ENCODE peak calls at places on chromosomes 12 and 14, in six cellular contexts. One of them, this sample, is unnamed.

GRCh38 chr14:31827325-31827724 is 249.8 kb upstream of the ARHGAP5 start:
- DNase-seq in bronchial epithelial cell: no peak
- DNase-seq in tibial artery: no peak
- DNase-seq in transverse colon: no peak
- DNase-seq in heart left ventricle: no peak
- DNase-seq in WERI-Rb-1: no peak
- DNase-seq in this sample: no peak

GRCh38 chr14:51327376-51327775 is 87.3 kb downstream of the TMX1 start:
- DNase-seq in WERI-Rb-1: no peak
- DNase-seq in heart left ventricle: no peak
- DNase-seq in tibial artery: no peak
- DNase-seq in bronchial epithelial cell: peak; percentile 33
- DNase-seq in transverse colon: no peak
- DNase-seq in this sample: no peak

GRCh38 chr12:50765325-50765911 is 1.5 kb downstream of the ATF1 start:
- DNase-seq in tibial artery: peak; percentile 35
- DNase-seq in heart left ventricle: no peak
- DNase-seq in transverse colon: peak; percentile 57
- DNase-seq in WERI-Rb-1: peak; percentile 20
- DNase-seq in bronchial epithelial cell: peak; percentile 70
- DNase-seq in this sample: peak; percentile 18

GRCh38 chr14:55454264-55455151 is 14.1 kb upstream of the TBPL2 start:
- DNase-seq in heart left ventricle: peak; percentile 33
- DNase-seq in bronchial epithelial cell: peak; percentile 81
- DNase-seq in WERI-Rb-1: peak; percentile 82
- DNase-seq in transverse colon: peak; percentile 68
- DNase-seq in tibial artery: peak; percentile 33
- DNase-seq in this sample: no peak

GRCh38 chr12:67659296-67659695 is 10.8 kb downstream of the DYRK2 start:
- DNase-seq in transverse colon: no peak
- DNase-seq in tibial artery: no peak
- DNase-seq in WERI-Rb-1: no peak
- DNase-seq in heart left ventricle: no peak
- DNase-seq in bronchial epithelial cell: no peak
- DNase-seq in this sample: no peak

GRCh38 chr12:121637231-121637914 is 11.0 kb downstream of the ORAI1 start:
- DNase-seq in heart left ventricle: peak; percentile 33
- DNase-seq in tibial artery: peak; percentile 26
- DNase-seq in transverse colon: peak; percentile 50
- DNase-seq in WERI-Rb-1: no peak
- DNase-seq in bronchial epithelial cell: no peak
- DNase-seq in this sample: peak; percentile 66

GRCh38 chr12:131350943-131351318 is 360.0 kb upstream of the SFSWAP start:
- DNase-seq in heart left ventricle: no peak
- DNase-seq in transverse colon: no peak
- DNase-seq in tibial artery: no peak
- DNase-seq in WERI-Rb-1: no peak
- DNase-seq in bronchial epithelial cell: no peak
- DNase-seq in this sample: no peak

GRCh38 chr14:58060077-58060476 is 91.9 kb downstream of the ARMH4 start:
- DNase-seq in transverse colon: no peak
- DNase-seq in tibial artery: no peak
- DNase-seq in bronchial epithelial cell: peak; percentile 71
- DNase-seq in heart left ventricle: no peak
- DNase-seq in WERI-Rb-1: no peak
- DNase-seq in this sample: no peak

GRCh38 chr12:28460420-28461130 is 270.3 kb downstream of the CCDC91 start:
- DNase-seq in bronchial epithelial cell: no peak
- DNase-seq in tibial artery: no peak
- DNase-seq in heart left ventricle: no peak
- DNase-seq in transverse colon: no peak
- DNase-seq in WERI-Rb-1: no peak
- DNase-seq in this sample: peak; percentile 38

GRCh38 chr14:106843951-106844483 is 1317.6 kb downstream of the TMEM121 start:
- DNase-seq in WERI-Rb-1: peak; percentile 22
- DNase-seq in tibial artery: no peak
- DNase-seq in bronchial epithelial cell: peak; percentile 29
- DNase-seq in transverse colon: peak; percentile 67
- DNase-seq in heart left ventricle: peak; percentile 28
- DNase-seq in this sample: peak; percentile 42

GRCh38 chr12:75587340-75588106 is 76.1 kb upstream of the KRR1 start:
- DNase-seq in WERI-Rb-1: no peak
- DNase-seq in tibial artery: no peak
- DNase-seq in heart left ventricle: no peak
- DNase-seq in bronchial epithelial cell: no peak
- DNase-seq in transverse colon: no peak
- DNase-seq in this sample: no peak

GRCh38 chr12:95100264-95101190 is 27.1 kb upstream of the NR2C1 start:
- DNase-seq in transverse colon: no peak
- DNase-seq in heart left ventricle: no peak
- DNase-seq in WERI-Rb-1: no peak
- DNase-seq in bronchial epithelial cell: no peak
- DNase-seq in tibial artery: no peak
- DNase-seq in this sample: no peak

GRCh38 chr14:104299993-104300761 is 161.8 kb downstream of the KIF26A start:
- DNase-seq in bronchial epithelial cell: no peak
- DNase-seq in WERI-Rb-1: peak; percentile 69
- DNase-seq in tibial artery: peak; percentile 31
- DNase-seq in heart left ventricle: peak; percentile 64
- DNase-seq in transverse colon: no peak
- DNase-seq in this sample: no peak

GRCh38 chr14:67522270-67522669 is 10.8 kb upstream of the PLEKHH1 start:
- DNase-seq in transverse colon: no peak
- DNase-seq in bronchial epithelial cell: no peak
- DNase-seq in WERI-Rb-1: no peak
- DNase-seq in heart left ventricle: no peak
- DNase-seq in tibial artery: no peak
- DNase-seq in this sample: no peak

GRCh38 chr14:77580964-77581505 is 35.4 kb downstream of the SPTLC2 start:
- DNase-seq in bronchial epithelial cell: no peak
- DNase-seq in heart left ventricle: no peak
- DNase-seq in WERI-Rb-1: no peak
- DNase-seq in tibial artery: no peak
- DNase-seq in transverse colon: no peak
- DNase-seq in this sample: peak; percentile 60

GRCh38 chr12:91094036-91094660 is 17.1 kb downstream of the LUM start:
- DNase-seq in transverse colon: no peak
- DNase-seq in tibial artery: no peak
- DNase-seq in heart left ventricle: no peak
- DNase-seq in WERI-Rb-1: no peak
- DNase-seq in bronchial epithelial cell: peak; percentile 32
- DNase-seq in this sample: no peak

GRCh38 chr12:88419794-88420193 is 160.5 kb downstream of the KITLG start:
- DNase-seq in bronchial epithelial cell: no peak
- DNase-seq in tibial artery: no peak
- DNase-seq in transverse colon: no peak
- DNase-seq in heart left ventricle: no peak
- DNase-seq in WERI-Rb-1: no peak
- DNase-seq in this sample: no peak

GRCh38 chr12:83823386-83824045 is 1089.1 kb downstream of the SLC6A15 start:
- DNase-seq in transverse colon: peak; percentile 21
- DNase-seq in tibial artery: no peak
- DNase-seq in bronchial epithelial cell: peak; percentile 56
- DNase-seq in heart left ventricle: no peak
- DNase-seq in WERI-Rb-1: peak; percentile 91
- DNase-seq in this sample: no peak

GRCh38 chr12:123041042-123041531 is 60.6 kb downstream of the ARL6IP4 start:
- DNase-seq in bronchial epithelial cell: no peak
- DNase-seq in heart left ventricle: no peak
- DNase-seq in WERI-Rb-1: peak; percentile 60
- DNase-seq in transverse colon: no peak
- DNase-seq in tibial artery: no peak
- DNase-seq in this sample: no peak

GRCh38 chr12:77122236-77122635 is 56.9 kb upstream of the E2F7 start:
- DNase-seq in bronchial epithelial cell: peak; percentile 95
- DNase-seq in tibial artery: no peak
- DNase-seq in WERI-Rb-1: no peak
- DNase-seq in heart left ventricle: no peak
- DNase-seq in transverse colon: no peak
- DNase-seq in this sample: no peak

GRCh38 chr12:53299101-53299453 is 418 bp upstream of the MYG1 start:
- DNase-seq in bronchial epithelial cell: peak; percentile 74
- DNase-seq in WERI-Rb-1: no peak
- DNase-seq in heart left ventricle: no peak
- DNase-seq in transverse colon: no peak
- DNase-seq in tibial artery: no peak
- DNase-seq in this sample: no peak

DNA sequence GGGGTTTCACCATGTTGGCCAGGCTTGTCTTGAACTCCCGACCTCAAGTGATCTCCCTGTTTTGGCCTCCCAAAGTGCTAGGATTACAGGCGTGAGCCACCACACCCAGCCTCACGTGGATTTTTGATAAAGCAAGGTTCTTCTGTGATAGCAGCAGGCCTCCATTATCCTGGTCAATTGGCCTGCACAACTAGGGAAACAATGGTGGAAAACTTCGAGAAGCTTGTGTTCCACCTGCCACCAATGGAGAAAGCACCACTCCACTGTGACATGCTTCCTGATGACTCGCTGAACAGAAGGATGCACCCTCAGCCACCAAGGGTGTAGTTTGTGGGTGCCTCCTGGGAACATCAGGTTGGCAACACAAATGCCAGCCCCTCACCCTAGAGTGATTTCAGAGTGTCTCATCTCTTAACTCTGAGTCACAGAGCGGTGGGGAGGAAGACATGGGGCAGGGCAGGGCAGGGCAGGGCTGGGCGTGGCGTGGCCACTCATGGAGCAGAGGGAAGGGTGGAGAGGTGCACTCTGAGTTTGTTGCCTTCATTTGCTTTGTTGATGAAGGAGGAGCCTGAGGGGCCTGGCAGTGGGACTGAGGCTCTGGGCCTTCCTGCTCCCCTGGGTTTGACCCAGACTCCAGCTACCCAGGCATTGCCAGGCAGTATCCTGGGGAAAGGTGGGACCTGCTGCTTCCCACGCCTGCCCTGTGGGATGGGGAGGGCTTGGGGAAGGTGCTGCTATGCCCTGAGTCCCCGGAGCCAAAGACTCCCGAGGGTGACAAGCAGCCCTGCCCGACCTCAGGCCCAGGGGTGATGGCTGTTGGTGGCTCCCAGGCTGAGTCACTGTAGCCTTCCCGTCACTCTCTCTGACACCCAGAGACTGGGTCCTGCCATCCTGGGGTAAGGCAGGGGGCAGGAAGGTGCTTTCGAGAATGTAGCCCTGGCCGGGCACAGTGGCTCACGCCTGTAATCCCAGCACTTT is 18.0 kb upstream of the ANKRD9 start:
- DNase-seq in heart left ventricle: no peak
- DNase-seq in bronchial epithelial cell: peak; percentile 92
- DNase-seq in WERI-Rb-1: no peak
- DNase-seq in tibial artery: no peak
- DNase-seq in transverse colon: peak; percentile 84
- DNase-seq in this sample: no peak
- H3K4me3 ChIP-seq in heart left ventricle: no peak overlapping the region
- H3K4me3 ChIP-seq in bronchial epithelial cell: no peak overlapping the region
- H3K4me3 ChIP-seq in WERI-Rb-1: no peak overlapping the region
- H3K4me3 ChIP-seq in tibial artery: no peak overlapping the region
- H3K4me3 ChIP-seq in transverse colon: no peak overlapping the region
- H3K4me3 ChIP-seq in this sample: no peak overlapping the region

GRCh38 chr14:53792909-53793308 is 163.7 kb downstream of the BMP4 start:
- DNase-seq in tibial artery: no peak
- DNase-seq in heart left ventricle: no peak
- DNase-seq in bronchial epithelial cell: no peak
- DNase-seq in WERI-Rb-1: no peak
- DNase-seq in transverse colon: no peak
- DNase-seq in this sample: no peak
- TF ChIP-seq CTCF in tibial artery: no peak
- TF ChIP-seq CTCF in heart left ventricle: no peak
- TF ChIP-seq CTCF in bronchial epithelial cell: no peak
- TF ChIP-seq CTCF in WERI-Rb-1: no peak
- TF ChIP-seq CTCF in transverse colon: no peak
- TF ChIP-seq CTCF in this sample: peak; percentile 35

GRCh38 chr14:36319899-36320209 is 583 bp downstream of the MBIP start:
- DNase-seq in heart left ventricle: no peak
- DNase-seq in transverse colon: no peak
- DNase-seq in WERI-Rb-1: no peak
- DNase-seq in tibial artery: no peak
- DNase-seq in bronchial epithelial cell: no peak
- DNase-seq in this sample: no peak

GRCh38 chr14:36325853-36326252 is 5.4 kb upstream of the MBIP start:
- DNase-seq in tibial artery: no peak
- DNase-seq in transverse colon: no peak
- DNase-seq in WERI-Rb-1: no peak
- DNase-seq in heart left ventricle: no peak
- DNase-seq in bronchial epithelial cell: no peak
- DNase-seq in this sample: no peak

GRCh38 chr14:36320210-36321003 is at the start of gene MBIP:
- DNase-seq in tibial artery: peak; percentile 94
- DNase-seq in transverse colon: peak; percentile 92
- DNase-seq in heart left ventricle: peak; percentile 92
- DNase-seq in bronchial epithelial cell: peak; percentile 93
- DNase-seq in WERI-Rb-1: peak; percentile 95
- DNase-seq in this sample: peak; percentile 81

GRCh38 chr14:36324897-36325296 is 4.5 kb upstream of the MBIP start:
- DNase-seq in tibial artery: no peak
- DNase-seq in bronchial epithelial cell: no peak
- DNase-seq in transverse colon: no peak
- DNase-seq in heart left ventricle: no peak
- DNase-seq in WERI-Rb-1: no peak
- DNase-seq in this sample: no peak
- H3K27me3 ChIP-seq in tibial artery: no peaks in the 10 kb centered on the region
- H3K27me3 ChIP-seq in bronchial epithelial cell: no peaks in the 10 kb centered on the region
- H3K27me3 ChIP-seq in transverse colon: peaks cover 22% of the 10 kb centered on the region
- H3K27me3 ChIP-seq in heart left ventricle: no peaks in the 10 kb centered on the region
- H3K27me3 ChIP-seq in WERI-Rb-1: no peaks in the 10 kb centered on the region
- H3K27me3 ChIP-seq in this sample: no peaks in the 10 kb centered on the region

GRCh38 chr12:44874981-44875416 is 1.1 kb downstream of the NELL2 start:
- DNase-seq in WERI-Rb-1: peak; percentile 23
- DNase-seq in heart left ventricle: no peak
- DNase-seq in bronchial epithelial cell: no peak
- DNase-seq in tibial artery: no peak
- DNase-seq in transverse colon: no peak
- DNase-seq in this sample: peak; percentile 1

GRCh38 chr12:44875417-44875953 is 630 bp downstream of the NELL2 start:
- DNase-seq in heart left ventricle: no peak
- DNase-seq in bronchial epithelial cell: no peak
- DNase-seq in WERI-Rb-1: peak; percentile 52
- DNase-seq in transverse colon: no peak
- DNase-seq in tibial artery: no peak
- DNase-seq in this sample: peak; percentile 3

GRCh38 chr12:44876554-44877275 is 600 bp upstream of the NELL2 start:
- DNase-seq in WERI-Rb-1: peak; percentile 85
- DNase-seq in bronchial epithelial cell: no peak
- DNase-seq in heart left ventricle: no peak
- DNase-seq in tibial artery: no peak
- DNase-seq in transverse colon: no peak
- DNase-seq in this sample: peak; percentile 24

GRCh38 chr12:44875954-44876553 is at the start of gene NELL2:
- DNase-seq in bronchial epithelial cell: peak; percentile 13
- DNase-seq in tibial artery: no peak
- DNase-seq in WERI-Rb-1: peak; percentile 91
- DNase-seq in heart left ventricle: no peak
- DNase-seq in transverse colon: peak; percentile 51
- DNase-seq in this sample: peak; percentile 8

GRCh38 chr12:44873898-44874297 is 2.2 kb downstream of the NELL2 start:
- DNase-seq in heart left ventricle: no peak
- DNase-seq in tibial artery: no peak
- DNase-seq in bronchial epithelial cell: no peak
- DNase-seq in transverse colon: no peak
- DNase-seq in WERI-Rb-1: no peak
- DNase-seq in this sample: no peak
- H3K4me3 ChIP-seq in heart left ventricle: no peak overlapping the region
- H3K4me3 ChIP-seq in tibial artery: no peak overlapping the region
- H3K4me3 ChIP-seq in bronchial epithelial cell: no peak overlapping the region
- H3K4me3 ChIP-seq in transverse colon: no peak overlapping the region
- H3K4me3 ChIP-seq in WERI-Rb-1: no peak overlapping the region
- H3K4me3 ChIP-seq in this sample: no peak overlapping the region

This sample was measured in GM06990.